ENCODE peak calls at places on chromosome X, in six cellular contexts. F is GM12878; G is effector memory CD4-positive, alpha-beta T cell; Y is HepG2; P is small intestine; H is right lobe of liver. M is an unnamed sample. For H3K4me1, the result is how much of the 10 kb centered on the place peaks cover.

GRCh38 chrX:131388293-131388692 is 99.2 kb upstream of the IGSF1 start:
- DNase-seq in F (no peak), G (no peak), Y (no peak), P (no peak), H (no peak), M (no peak)

GRCh38 chrX:18415386-18415785 is 10.0 kb upstream of the CDKL5 start:
- DNase-seq in F (no peak), G (no peak), Y (no peak), P (peak), H (no peak), M (no peak)

GRCh38 chrX:53882331-53882730 is 161.9 kb downstream of the PHF8 start:
- DNase-seq in F (no peak), G (no peak), Y (peak), P (peak), H (no peak), M (peak)

GRCh38 chrX:153392642-153393321 is 8.4 kb downstream of the PNMA6E start:
- DNase-seq in F (no peak), G (no peak), Y (no peak), P (no peak), H (no peak), M (no peak)

GRCh38 chrX:150162141-150162540 is 201.0 kb upstream of the MAMLD1 start:
- DNase-seq in F (no peak), G (no peak), Y (no peak), P (no peak), H (no peak), M (no peak)

GRCh38 chrX:148572332-148572731 is 71.9 kb downstream of the AFF2 start:
- DNase-seq in F (no peak), G (no peak), Y (no peak), P (no peak), H (no peak), M (no peak)

GRCh38 chrX:109537324-109537665 is 651 bp downstream of the NXT2 start:
- DNase-seq in F (no peak), G (no peak), Y (peak), P (peak), H (no peak), M (peak)

GRCh38 chrX:69158166-69159040 is 6.8 kb downstream of the PJA1 start:
- DNase-seq in F (no peak), G (no peak), Y (peak), P (peak), H (no peak), M (peak)

GRCh38 chrX:9866633-9867032 is 80.4 kb downstream of the SHROOM2 start:
- DNase-seq in F (no peak), G (no peak), Y (no peak), P (no peak), H (no peak), M (no peak)

GRCh38 chrX:12496343-12496742 is 294.9 kb upstream of the PRPS2 start:
- DNase-seq in F (no peak), G (no peak), Y (no peak), P (no peak), H (no peak), M (no peak)

GRCh38 chrX:4935387-4935786 is 1221.9 kb upstream of the PRKX start:
- DNase-seq in F (no peak), G (no peak), Y (no peak), P (no peak), H (no peak), M (no peak)

GRCh38 chrX:45628041-45628440 is 427.4 kb upstream of the DIPK2B start:
- DNase-seq in F (no peak), G (no peak), Y (no peak), P (no peak), H (no peak), M (no peak)

GRCh38 chrX:44432641-44433040 is 89.2 kb upstream of the EFHC2 start:
- DNase-seq in F (no peak), G (no peak), Y (no peak), P (peak), H (no peak), M (no peak)

GRCh38 chrX:115957862-115958490 is 212.6 kb upstream of the AGTR2 start:
- DNase-seq in F (no peak), G (no peak), Y (peak), P (no peak), H (no peak), M (no peak)

GRCh38 chrX:9788908-9789307 is 2.7 kb downstream of the SHROOM2 start:
- DNase-seq in F (no peak), G (no peak), Y (peak), P (no peak), H (no peak), M (peak)

GRCh38 chrX:318068-318738 is 393 bp downstream of the GTPBP6 start:
- DNase-seq in F (peak), G (peak), Y (peak), P (peak), H (peak), M (peak)

GRCh38 chrX:13721819-13722527 is 12.4 kb downstream of the TRAPPC2 start:
- DNase-seq in F (no peak), G (no peak), Y (no peak), P (no peak), H (no peak), M (peak)

GRCh38 chrX:112536544-112536943 is 143.2 kb downstream of the LHFPL1 start:
- DNase-seq in F (no peak), G (no peak), Y (no peak), P (no peak), H (no peak), M (no peak)

GRCh38 chrX:18036394-18036793 is 175.3 kb upstream of the RAI2 start:
- DNase-seq in F (no peak), G (no peak), Y (no peak), P (no peak), H (no peak), M (no peak)

GRCh38 chrX:16785247-16786138 is 773 bp upstream of the TXLNG start:
- DNase-seq in F (no peak), G (no peak), Y (no peak), P (peak), H (no peak), M (peak)
- H3K27ac ChIP-seq in F (peak), G (peak), Y (peak), P (no peak), H (no peak), M (no peak)

DNA sequence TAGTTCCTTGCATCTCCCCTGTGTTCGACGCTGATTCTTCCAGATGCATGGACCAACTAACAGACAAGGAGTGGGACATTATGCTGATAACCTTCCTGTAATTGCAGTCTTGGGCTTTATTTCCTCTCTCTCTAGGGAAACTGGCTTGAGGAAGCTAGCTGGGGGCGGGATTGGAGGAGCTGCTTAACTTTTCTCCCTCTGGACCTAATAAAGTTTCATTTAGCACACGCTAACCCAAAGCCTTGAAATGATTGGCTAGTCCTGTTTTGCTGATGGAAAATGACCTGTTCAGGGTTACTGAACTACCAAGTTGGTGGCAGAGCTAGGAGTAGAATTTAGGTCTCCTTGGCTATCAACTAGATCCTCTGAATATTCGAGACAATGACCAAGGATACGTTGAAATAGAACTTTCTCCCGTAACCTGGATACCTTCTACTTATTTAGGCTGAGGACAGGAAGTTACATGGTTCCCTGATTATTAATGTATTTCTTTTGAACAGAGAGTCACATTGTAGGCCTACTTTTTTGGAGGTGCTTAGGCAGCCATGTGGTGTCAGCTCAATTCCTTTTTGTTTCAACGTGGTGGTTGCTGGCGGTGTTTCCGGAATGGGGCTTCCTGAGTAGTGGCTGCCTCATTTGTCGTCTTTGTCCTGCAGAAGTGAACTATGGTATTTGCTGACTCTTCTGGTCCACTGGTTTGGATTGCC is 2.0 kb downstream of the PGK1 start:
- DNase-seq in F (no peak), G (no peak), Y (no peak), P (no peak), H (no peak), M (no peak)
- H3K4me1 ChIP-seq in F (under half), G (under half), Y (under half), P (under half), H (under half), M (under half)

GRCh38 chrX:2516612-2517011 is 15.8 kb upstream of the DHRSX start:
- DNase-seq in F (peak), G (no peak), Y (no peak), P (no peak), H (no peak), M (no peak)
- H3K27ac ChIP-seq in F (peak), G (no peak), Y (no peak), P (no peak), H (no peak), M (no peak)

DNA sequence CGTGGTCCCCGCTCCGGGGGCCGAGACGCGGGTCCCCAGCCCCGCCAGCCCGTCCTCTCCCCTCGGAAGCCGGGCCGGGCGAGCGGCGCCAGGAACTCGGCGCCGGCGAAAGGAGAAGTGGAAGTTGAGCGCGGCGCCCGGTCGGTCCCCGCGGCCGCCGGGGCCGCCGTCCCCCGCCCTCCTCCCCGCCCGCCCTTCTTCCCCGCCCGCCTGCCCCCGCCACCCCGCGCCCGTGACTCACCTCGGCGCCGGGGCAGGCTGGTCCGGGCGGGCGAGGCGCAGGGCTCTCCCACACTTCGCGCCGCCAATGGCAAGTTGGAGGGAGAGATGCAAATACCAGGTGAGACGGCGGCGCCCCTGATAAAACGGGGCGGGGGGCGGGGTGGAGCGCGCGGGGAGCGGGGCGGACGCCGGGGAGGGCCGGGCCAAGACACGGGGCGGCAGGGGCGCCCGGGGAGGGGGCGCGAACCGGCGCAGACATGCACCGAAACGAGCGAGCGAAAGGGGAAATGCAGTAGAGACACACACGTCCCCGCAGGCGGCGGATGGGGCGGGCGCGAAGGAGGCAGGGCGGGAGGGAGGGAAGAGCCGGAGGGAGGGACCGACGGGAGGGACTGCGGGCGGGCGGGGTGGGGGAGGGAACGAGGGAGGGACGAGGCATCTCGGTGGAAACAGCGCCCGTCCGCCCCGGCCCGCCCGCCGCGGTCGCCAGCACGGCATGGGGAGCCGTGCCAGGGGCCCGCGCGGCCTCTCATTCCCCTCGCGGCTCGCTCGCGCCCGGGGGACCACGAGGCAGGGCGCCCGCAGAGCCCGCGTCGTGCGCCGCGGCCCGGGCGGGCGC is at the start of gene ELF4:
- DNase-seq in F (no peak), G (peak), Y (no peak), P (peak), H (no peak), M (peak)
- H3K4me1 ChIP-seq in F (under half), G (under half), Y (under half), P (under half), H (under half), M (under half)

GRCh38 chrX:118872102-118872566 is 48.5 kb downstream of the ZCCHC12 start:
- DNase-seq in F (no peak), G (no peak), Y (no peak), P (peak), H (no peak), M (no peak)
- H3K27ac ChIP-seq in F (no peak), G (no peak), Y (no peak), P (no peak), H (peak), M (no peak)

DNA sequence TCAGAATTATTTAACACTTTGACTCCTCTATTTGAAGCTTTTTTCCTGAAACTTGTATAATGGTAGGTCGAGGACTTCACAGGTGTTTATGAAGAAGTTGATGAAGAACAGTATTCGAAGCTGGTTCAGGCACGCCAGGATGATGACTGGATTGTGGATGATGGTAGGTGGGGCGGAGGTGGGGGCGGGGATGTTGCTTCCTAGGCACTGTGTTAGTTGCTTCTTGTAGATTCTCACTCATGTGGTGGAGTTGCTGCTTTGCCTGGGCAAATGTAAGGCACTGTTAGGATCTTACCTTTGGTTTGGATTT is 9.4 kb downstream of the POLA1 start:
- DNase-seq in F (no peak), G (no peak), Y (no peak), P (no peak), H (no peak), M (no peak)
- H3K4me1 ChIP-seq in F (under half), G (under half), Y (under half), P (under half), H (under half), M (under half)

GRCh38 chrX:6187256-6187655 is 41.4 kb downstream of the NLGN4X start:
- DNase-seq in F (no peak), G (no peak), Y (no peak), P (no peak), H (no peak), M (no peak)

DNA sequence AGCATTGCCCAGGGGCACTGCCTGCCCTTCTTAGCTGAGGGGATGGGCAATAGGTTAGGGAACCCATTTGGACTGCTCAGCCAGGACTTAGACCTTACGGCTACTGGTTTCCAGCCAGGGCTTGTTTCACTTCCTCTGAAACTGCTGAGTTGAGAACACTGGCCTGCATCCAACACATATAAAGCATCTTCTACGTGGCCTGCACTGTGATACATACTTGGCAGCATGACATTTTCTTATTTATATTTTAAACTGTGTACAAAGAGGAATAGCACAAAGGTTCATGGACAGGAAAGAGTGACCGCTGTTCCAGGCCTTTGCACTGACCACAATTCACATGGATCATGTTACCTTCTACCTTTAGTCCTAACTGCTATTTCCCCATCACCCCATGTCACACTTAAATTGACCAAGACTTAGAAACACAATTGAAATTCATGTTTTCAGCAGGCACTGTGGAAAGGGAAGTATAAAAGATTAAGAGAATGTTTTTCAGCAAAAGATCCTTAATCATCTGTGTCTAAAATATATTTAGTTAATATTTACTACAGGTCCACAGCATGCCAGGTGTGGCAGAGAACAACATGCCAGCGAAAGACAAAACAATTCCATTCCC is 43.7 kb downstream of the NLGN4X start:
- DNase-seq in F (no peak), G (no peak), Y (no peak), P (no peak), H (no peak), M (no peak)
- H3K27ac ChIP-seq in F (no peak), G (no peak), Y (no peak), P (no peak), H (no peak), M (no peak)

GRCh38 chrX:121863976-121864375 is 816.6 kb downstream of the GLUD2 start:
- DNase-seq in F (no peak), G (no peak), Y (no peak), P (no peak), H (no peak), M (no peak)

GRCh38 chrX:121853762-121854613 is 806.6 kb downstream of the GLUD2 start:
- DNase-seq in F (no peak), G (no peak), Y (no peak), P (no peak), H (no peak), M (no peak)

GRCh38 chrX:121854614-121854911 is 807.2 kb downstream of the GLUD2 start:
- DNase-seq in F (no peak), G (no peak), Y (no peak), P (no peak), H (no peak), M (no peak)

DNA sequence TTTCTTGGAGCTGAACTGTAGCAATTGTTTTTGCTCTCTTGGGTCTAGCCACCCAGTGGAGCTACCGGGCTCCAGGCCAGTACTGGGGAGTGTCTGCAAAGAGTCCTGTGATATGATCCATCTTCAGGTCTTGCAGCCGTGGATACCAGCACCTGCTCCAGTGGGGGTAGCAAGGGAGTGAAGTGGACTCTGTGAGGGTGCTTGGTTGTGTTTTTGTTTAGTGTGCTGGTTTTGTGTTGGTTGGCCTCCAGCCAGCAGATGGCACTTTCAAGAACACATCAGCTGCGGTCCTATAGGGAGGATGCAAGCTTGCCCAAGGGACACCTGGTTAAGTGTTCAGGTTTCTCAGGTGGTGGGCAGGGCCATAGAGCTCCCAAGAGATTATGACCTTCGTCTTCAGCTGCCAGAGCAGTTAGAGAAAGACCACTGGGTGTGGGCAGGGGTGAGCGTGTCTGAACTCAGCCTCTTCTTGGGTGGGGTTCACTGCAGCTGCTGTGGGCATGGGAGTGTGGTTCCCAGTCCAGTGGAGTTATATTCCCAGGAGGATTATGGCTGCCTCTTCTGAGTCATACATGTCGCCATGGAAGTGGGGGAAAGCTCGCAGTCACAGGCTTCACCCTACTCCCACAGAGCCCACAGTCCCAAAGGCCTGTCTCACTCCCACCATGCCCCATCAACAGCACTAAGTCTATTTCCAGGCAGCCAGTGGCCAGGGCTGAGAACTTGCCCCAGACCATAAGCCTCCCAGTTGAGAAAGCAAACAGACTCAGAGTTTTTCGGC is 811.6 kb downstream of the GLUD2 start:
- DNase-seq in F (no peak), G (no peak), Y (no peak), P (no peak), H (no peak), M (no peak)
- H3K4me1 ChIP-seq in F (under half), G (under half), Y (under half), P (under half), H (under half), M (under half)

DNA sequence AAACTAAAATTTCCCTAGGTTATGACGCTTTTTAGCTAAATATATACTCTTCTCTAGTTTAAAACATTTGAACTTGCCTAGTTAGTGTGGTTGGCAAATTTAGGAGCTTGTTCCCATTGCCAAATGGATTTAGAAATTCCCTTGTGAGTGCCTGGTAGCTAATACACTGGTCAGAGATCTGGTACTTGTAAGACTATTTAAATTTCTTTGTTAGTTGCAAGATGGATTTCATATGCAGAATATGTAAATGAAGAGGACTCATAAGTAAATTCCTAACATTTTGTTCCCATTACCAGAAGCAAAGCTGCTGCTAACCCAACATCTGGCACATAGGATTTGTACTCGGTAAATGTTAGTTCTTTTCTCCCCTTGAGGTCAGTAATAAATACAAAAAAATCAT is 56.0 kb upstream of the PGK1 start:
- DNase-seq in F (no peak), G (no peak), Y (no peak), P (no peak), H (no peak), M (no peak)
- H3K27ac ChIP-seq in F (no peak), G (no peak), Y (no peak), P (no peak), H (no peak), M (no peak)

GRCh38 chrX:130174051-130174704 is 2.4 kb downstream of the RAB33A start:
- DNase-seq in F (no peak), G (no peak), Y (no peak), P (no peak), H (no peak), M (no peak)
- H3K4me1 ChIP-seq in F (under half), G (under half), Y (under half), P (under half), H (under half), M (under half)